ENCODE peak calls at places on chromosomes 11 and 22, in five cellular contexts. R is A549, C is neuronal stem cell, Q is NCI-H1436, L is brain microvascular endothelial cell. K is an unnamed sample.

GRCh38 chr11:35978173-35978572 is 34.3 kb downstream of the LDLRAD3 start:
- DNase-seq in L (no peak), Q (no peak), R (no peak), C (no peak), K (no peak)

GRCh38 chr11:46519351-46519750 is 74.5 kb downstream of the AMBRA1 start:
- DNase-seq in L (no peak), R (no peak), C (no peak), Q (no peak), K (no peak)

GRCh38 chr11:79040348-79040747 is 400.5 kb downstream of the TENM4 start:
- DNase-seq in L (no peak), Q (no peak), R (no peak), C (no peak), K (no peak)

GRCh38 chr11:67062526-67063373 is 6.1 kb downstream of the RHOD start:
- DNase-seq in Q (no peak), R (peak; percentile 43), L (no peak), C (no peak), K (no peak)

GRCh38 chr11:71164186-71164585 is 88.2 kb downstream of the SHANK2 start:
- DNase-seq in Q (no peak), C (no peak), R (no peak), L (no peak), K (no peak)

GRCh38 chr11:112637046-112637445 is 324.2 kb upstream of the NCAM1 start:
- DNase-seq in Q (no peak), R (no peak), C (no peak), L (no peak), K (no peak)

GRCh38 chr11:45657496-45658260 is 7.7 kb downstream of the CHST1 start:
- DNase-seq in Q (no peak), C (no peak), L (no peak), R (no peak), K (no peak)

GRCh38 chr22:45552580-45553332 is 50.1 kb downstream of the FBLN1 start:
- DNase-seq in Q (no peak), L (peak; percentile 78), C (no peak), R (no peak), K (no peak)

GRCh38 chr11:14424096-14424495 is 65.1 kb upstream of the RRAS2 start:
- DNase-seq in Q (no peak), R (no peak), L (no peak), C (no peak), K (no peak)

GRCh38 chr11:84819561-84819960 is 807.6 kb downstream of the DLG2 start:
- DNase-seq in R (no peak), Q (no peak), C (peak; percentile 4), L (no peak), K (no peak)

GRCh38 chr11:22432331-22433065 is 94.3 kb downstream of the SLC17A6 start:
- DNase-seq in Q (no peak), R (no peak), L (peak; percentile 33), C (peak; percentile 32), K (no peak)

GRCh38 chr11:1289211-1289935 is 20.1 kb downstream of the TOLLIP start:
- DNase-seq in L (no peak), C (no peak), R (no peak), Q (no peak), K (no peak)

GRCh38 chr11:74283580-74284180 is 27.8 kb downstream of the P4HA3 start:
- DNase-seq in C (no peak), R (peak; percentile 80), L (no peak), Q (no peak), K (no peak)

GRCh38 chr22:49244466-49245420 is 582.9 kb downstream of the BRD1 start:
- DNase-seq in R (no peak), Q (no peak), L (no peak), C (no peak), K (no peak)

GRCh38 chr11:73372371-73372993 is 3.7 kb upstream of the RELT start:
- DNase-seq in Q (no peak), R (peak; percentile 48), L (peak; percentile 21), C (no peak), K (no peak)

GRCh38 chr11:112697371-112697770 is 263.8 kb upstream of the NCAM1 start:
- DNase-seq in L (no peak), Q (no peak), C (peak; percentile 33), R (no peak), K (no peak)

GRCh38 chr22:24836282-24836681 is 30.3 kb downstream of the SGSM1 start:
- DNase-seq in L (no peak), C (no peak), Q (no peak), R (no peak), K (no peak)

GRCh38 chr11:64918056-64918455 is 1.0 kb upstream of the ATG2A start:
- DNase-seq in Q (no peak), C (no peak), L (peak; percentile 43), R (peak; percentile 32), K (no peak)

GRCh38 chr11:120057595-120058581 is 80.0 kb downstream of the TRIM29 start:
- DNase-seq in Q (peak; percentile 47), R (peak; percentile 5), C (no peak), L (peak; percentile 31), K (no peak)

GRCh38 chr22:49103314-49104052 is 724.2 kb downstream of the BRD1 start:
- DNase-seq in R (no peak), Q (peak; percentile 57), L (no peak), C (no peak), K (no peak)